ENCODE peak calls at places on chromosomes 12 and 14, in five cellular contexts. R is WTC11, P is GM12878, Z is H1, A is K562. I is an unnamed sample.

GRCh38 chr12:91622981-91623380 is 440.4 kb upstream of the DCN start:
- DNase-seq in A (no peak), P (no peak), Z (no peak), R (no peak), I (no peak)

GRCh38 chr12:104258476-104259067 is 43.0 kb downstream of the TXNRD1 start:
- DNase-seq in Z (no peak), A (no peak), P (no peak), R (no peak), I (no peak)

GRCh38 chr12:112214064-112214463 is 88.7 kb downstream of the TRAFD1 start:
- DNase-seq in R (no peak), P (no peak), Z (no peak), A (no peak), I (no peak)

GRCh38 chr12:83971781-83972180 is 940.8 kb downstream of the SLC6A15 start:
- DNase-seq in R (no peak), Z (no peak), P (no peak), A (no peak), I (no peak)

GRCh38 chr14:96573473-96574100 is 71.4 kb downstream of the PAPOLA start:
- DNase-seq in R (no peak), P (no peak), A (no peak), Z (no peak), I (no peak)

GRCh38 chr14:102516531-102517411 is 7.2 kb upstream of the ANKRD9 start:
- DNase-seq in P (no peak), R (peak), Z (no peak), A (peak), I (peak)

GRCh38 chr14:66483322-66483721 is 2.8 kb upstream of the CCDC196 start:
- DNase-seq in R (no peak), A (no peak), Z (no peak), P (no peak), I (no peak)

GRCh38 chr14:100160534-100160916 is 1.1 kb upstream of the DEGS2 start:
- DNase-seq in P (no peak), A (no peak), R (no peak), Z (no peak), I (no peak)

GRCh38 chr12:100661300-100661951 is 87.9 kb downstream of the GAS2L3 start:
- DNase-seq in A (no peak), R (no peak), P (no peak), Z (no peak), I (no peak)

GRCh38 chr12:18281941-18282340 is 20.6 kb downstream of the PIK3C2G start:
- DNase-seq in R (no peak), P (no peak), Z (no peak), A (no peak), I (no peak)

GRCh38 chr14:85425507-85425906 is 104.4 kb upstream of the FLRT2 start:
- DNase-seq in R (no peak), P (no peak), Z (no peak), A (no peak), I (no peak)

GRCh38 chr14:26200675-26201074 is 397.2 kb downstream of the NOVA1 start:
- DNase-seq in R (no peak), Z (no peak), P (no peak), A (no peak), I (no peak)

GRCh38 chr12:49882248-49882850 is 21.4 kb downstream of the FAIM2 start:
- DNase-seq in Z (no peak), P (no peak), A (no peak), R (no peak), I (no peak)

GRCh38 chr14:64760146-64760755 is 56.0 kb downstream of the PLEKHG3 start:
- DNase-seq in Z (no peak), P (no peak), R (peak), A (peak), I (peak)

GRCh38 chr12:49674318-49674985 is 32.8 kb downstream of the FMNL3 start:
- DNase-seq in P (no peak), R (no peak), Z (no peak), A (no peak), I (no peak)

GRCh38 chr14:74519316-74520074 is 25.9 kb downstream of the ISCA2 start:
- DNase-seq in Z (no peak), R (no peak), P (no peak), A (no peak), I (no peak)

GRCh38 chr12:25332143-25332542 is 81.4 kb upstream of the KRAS start:
- DNase-seq in R (no peak), P (no peak), A (no peak), Z (no peak), I (no peak)

GRCh38 chr14:103518416-103519042 is 4.1 kb downstream of the CKB start:
- DNase-seq in A (peak), P (no peak), R (peak), Z (no peak), I (peak)

GRCh38 chr12:106090586-106091411 is 48.0 kb downstream of the NUAK1 start:
- DNase-seq in P (no peak), Z (no peak), R (no peak), A (no peak), I (no peak)

GRCh38 chr12:4856556-4856955 is 53.1 kb upstream of the KCNA1 start:
- DNase-seq in Z (no peak), R (no peak), A (no peak), P (no peak), I (no peak)

GRCh38 chr12:109625131-109625559 is 51.6 kb downstream of the MVK start:
- DNase-seq in A (peak), Z (no peak), P (no peak), R (no peak), I (no peak)

GRCh38 chr12:126033746-126034145 is 968.5 kb downstream of the AACS start:
- DNase-seq in P (no peak), R (no peak), Z (no peak), A (no peak), I (peak)

GRCh38 chr12:89183985-89184435 is 168.3 kb downstream of the DUSP6 start:
- DNase-seq in A (no peak), Z (no peak), R (no peak), P (no peak), I (no peak)

GRCh38 chr12:34397591-34398365 is 375.5 kb downstream of the ALG10 start:
- DNase-seq in P (no peak), Z (no peak), R (no peak), A (peak), I (no peak)

GRCh38 chr14:68823434-68824206 is 30.8 kb upstream of the ZFP36L1 start:
- DNase-seq in A (no peak), R (no peak), P (no peak), Z (no peak), I (peak)

GRCh38 chr12:122032570-122032969 is 10.9 kb downstream of the BCL7A start:
- DNase-seq in Z (no peak), P (no peak), A (no peak), R (no peak), I (no peak)

GRCh38 chr12:99393763-99394162 is 253.8 kb upstream of the GARIN6 start:
- DNase-seq in P (no peak), Z (no peak), A (no peak), R (no peak), I (no peak)

GRCh38 chr14:60722836-60723217 is 1.3 kb downstream of the SIX4 start:
- DNase-seq in P (no peak), A (peak), R (peak), Z (no peak), I (no peak)

GRCh38 chr12:47781479-47782371 is 8.7 kb downstream of the SLC48A1 start:
- DNase-seq in P (no peak), R (no peak), Z (no peak), A (no peak), I (no peak)

GRCh38 chr14:35495278-35495677 is 38.7 kb upstream of the INSM2 start:
- DNase-seq in A (no peak), R (no peak), P (no peak), Z (no peak), I (no peak)

GRCh38 chr14:90698379-90698869 is 117.8 kb downstream of the TTC7B start:
- DNase-seq in P (no peak), R (no peak), Z (no peak), A (no peak), I (no peak)

DNA sequence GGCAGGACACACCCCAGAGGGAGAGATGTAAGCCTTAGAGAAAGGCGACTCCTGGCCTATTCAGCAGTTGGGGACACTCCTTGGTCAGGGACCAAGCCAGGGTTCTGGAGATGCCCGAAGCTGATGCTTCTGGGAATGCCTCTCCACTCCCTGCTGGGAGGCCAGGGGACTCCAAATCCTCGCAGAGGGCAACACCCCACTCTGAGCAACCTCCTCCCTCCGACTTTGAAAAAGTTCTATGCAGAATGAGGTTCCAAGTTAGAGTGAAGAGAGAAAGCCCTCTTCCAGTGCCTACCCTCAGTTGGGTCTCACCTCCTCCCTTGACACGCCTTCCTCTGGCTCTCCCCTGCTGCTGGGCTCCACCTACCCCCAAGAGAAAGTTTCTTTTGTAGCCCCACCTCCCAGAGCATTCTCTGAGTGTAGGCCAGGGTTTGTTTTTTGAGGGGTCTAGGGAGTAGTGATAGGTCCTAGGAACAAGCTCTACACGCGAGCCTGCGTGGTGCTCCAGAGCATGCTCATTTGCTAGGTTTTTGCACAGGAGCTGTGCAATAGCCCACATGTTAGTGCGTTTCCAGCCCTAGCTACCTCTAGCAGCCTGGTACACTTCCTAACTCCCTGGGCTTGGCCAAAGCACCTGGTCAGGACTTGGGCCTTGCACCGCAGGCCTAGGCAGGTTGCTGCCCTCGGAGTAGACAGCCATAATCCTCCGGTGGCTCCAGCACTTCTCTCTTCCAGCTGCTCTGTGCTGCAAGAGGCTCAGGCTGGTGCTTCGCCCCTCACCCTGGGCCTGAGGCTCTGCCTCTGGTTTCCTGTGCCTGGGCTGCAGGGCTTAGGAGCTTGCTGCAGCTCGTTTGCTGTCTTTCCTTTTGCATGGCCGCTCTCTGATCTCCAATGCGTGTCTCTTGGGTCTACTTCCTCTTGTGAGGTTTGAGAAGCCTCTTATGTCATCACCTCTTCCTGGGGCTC is 590 bp upstream of the CEBPE start:
- DNase-seq in Z (no peak), P (no peak), R (no peak), A (no peak), I (no peak)
- TF ChIP-seq ATF3 in Z (no peak), P (no peak), R (no peak), A (no peak), I (no peak)

GRCh38 chr12:80936642-80937390 is 918 bp downstream of the LIN7A start:
- DNase-seq in R (peak), A (no peak), P (no peak), Z (peak), I (peak)
- TF ChIP-seq CREB1 in R (no peak), A (no peak), P (no peak), Z (no peak), I (no peak)

GRCh38 chr14:101288436-101289229 is 272.7 kb upstream of the DIO3 start:
- DNase-seq in A (no peak), Z (no peak), R (no peak), P (no peak), I (peak)
- TF ChIP-seq MAX in A (no peak), Z (no peak), R (no peak), P (no peak), I (no peak)

GRCh38 chr14:22819191-22819988 is 4.2 kb upstream of the SLC7A7 start:
- DNase-seq in A (no peak), Z (no peak), P (no peak), R (peak), I (peak)
- TF ChIP-seq ATF3 in A (no peak), Z (no peak), P (no peak), R (no peak), I (no peak)

GRCh38 chr14:29310757-29311156 is 544.2 kb downstream of the FOXG1 start:
- DNase-seq in P (no peak), Z (no peak), R (no peak), A (no peak), I (no peak)
- TF ChIP-seq CREB1 in P (no peak), Z (no peak), R (no peak), A (no peak), I (no peak)

DNA sequence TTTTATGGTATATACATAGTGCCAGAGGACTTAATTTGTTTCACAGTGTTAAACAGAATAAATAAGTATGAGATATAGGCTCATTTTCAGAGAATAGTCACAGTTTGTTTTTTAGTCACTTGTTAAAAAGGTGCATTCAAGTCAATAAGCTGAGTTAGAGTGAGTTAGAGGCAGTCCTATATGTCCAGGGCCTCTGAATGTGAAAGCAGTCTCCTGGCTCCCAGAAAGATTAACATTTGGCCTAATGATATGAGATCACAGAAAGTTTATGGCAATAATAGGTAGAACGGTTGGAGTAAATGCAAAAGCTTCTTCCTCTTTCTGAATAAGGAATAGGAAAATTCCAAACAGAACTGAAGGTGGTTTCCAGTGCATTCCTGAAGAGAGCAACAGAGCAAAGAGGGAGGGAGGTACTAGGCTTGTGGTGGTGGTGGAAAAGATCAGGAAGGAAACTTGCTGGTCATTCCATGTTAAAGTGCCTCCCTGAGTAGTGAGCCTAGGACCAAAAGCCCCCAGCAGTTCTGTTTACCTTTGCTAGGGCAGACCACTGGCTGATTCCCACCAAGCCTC is 54.4 kb downstream of the SLC38A4 start:
- DNase-seq in Z (no peak), R (no peak), A (no peak), P (no peak), I (no peak)
- TF ChIP-seq MAX in Z (no peak), R (no peak), A (no peak), P (no peak), I (no peak)

DNA sequence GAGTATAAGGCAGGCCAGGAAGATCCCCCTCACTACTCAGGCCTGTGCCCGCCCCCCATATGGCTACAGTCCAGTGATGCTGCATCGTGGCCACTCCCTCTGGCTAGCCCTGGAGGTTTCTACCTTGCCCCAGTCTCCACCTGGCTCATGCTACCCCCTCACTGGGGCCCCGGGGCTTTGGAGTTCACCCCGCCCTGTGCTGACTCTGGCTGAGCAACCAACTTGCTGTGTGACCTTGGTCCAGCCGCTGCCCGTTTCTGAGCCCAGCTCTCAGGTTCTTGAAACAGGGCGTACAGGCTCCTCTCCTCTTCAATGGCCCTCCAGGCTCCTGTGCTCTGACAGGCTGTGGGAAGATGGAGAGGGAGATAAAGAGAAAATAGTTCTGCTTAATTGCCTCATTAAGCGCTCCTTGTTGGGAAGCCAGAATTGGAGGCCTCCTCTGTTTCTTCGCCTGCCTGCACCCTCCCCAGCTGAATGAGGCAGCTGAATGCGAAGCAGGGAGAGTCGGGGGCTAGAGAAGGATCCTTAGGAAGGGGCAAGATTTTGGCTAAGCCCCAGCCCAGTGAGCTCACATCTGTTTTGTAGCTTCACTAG is 138.2 kb upstream of the NCOR2 start:
- DNase-seq in Z (no peak), P (no peak), A (no peak), R (no peak), I (no peak)
- TF ChIP-seq ATF3 in Z (no peak), P (no peak), A (no peak), R (no peak), I (no peak)

GRCh38 chr14:81066672-81067071 is 111.3 kb downstream of the TSHR start:
- DNase-seq in P (no peak), Z (no peak), A (no peak), R (no peak), I (no peak)
- TF ChIP-seq CREB1 in P (no peak), Z (no peak), A (no peak), R (no peak), I (no peak)

GRCh38 chr12:132352896-132353800 is 23.8 kb upstream of the GALNT9 start:
- DNase-seq in R (no peak), A (no peak), Z (no peak), P (no peak), I (no peak)

GRCh38 chr12:132349501-132350131 is 20.2 kb upstream of the GALNT9 start:
- DNase-seq in Z (no peak), P (no peak), A (no peak), R (no peak), I (no peak)

GRCh38 chr12:132353811-132354210 is 24.4 kb upstream of the GALNT9 start:
- DNase-seq in A (no peak), P (no peak), R (no peak), Z (no peak), I (no peak)

GRCh38 chr12:132354211-132354981 is 25.0 kb upstream of the GALNT9 start:
- DNase-seq in Z (no peak), A (no peak), P (no peak), R (no peak), I (no peak)

DNA sequence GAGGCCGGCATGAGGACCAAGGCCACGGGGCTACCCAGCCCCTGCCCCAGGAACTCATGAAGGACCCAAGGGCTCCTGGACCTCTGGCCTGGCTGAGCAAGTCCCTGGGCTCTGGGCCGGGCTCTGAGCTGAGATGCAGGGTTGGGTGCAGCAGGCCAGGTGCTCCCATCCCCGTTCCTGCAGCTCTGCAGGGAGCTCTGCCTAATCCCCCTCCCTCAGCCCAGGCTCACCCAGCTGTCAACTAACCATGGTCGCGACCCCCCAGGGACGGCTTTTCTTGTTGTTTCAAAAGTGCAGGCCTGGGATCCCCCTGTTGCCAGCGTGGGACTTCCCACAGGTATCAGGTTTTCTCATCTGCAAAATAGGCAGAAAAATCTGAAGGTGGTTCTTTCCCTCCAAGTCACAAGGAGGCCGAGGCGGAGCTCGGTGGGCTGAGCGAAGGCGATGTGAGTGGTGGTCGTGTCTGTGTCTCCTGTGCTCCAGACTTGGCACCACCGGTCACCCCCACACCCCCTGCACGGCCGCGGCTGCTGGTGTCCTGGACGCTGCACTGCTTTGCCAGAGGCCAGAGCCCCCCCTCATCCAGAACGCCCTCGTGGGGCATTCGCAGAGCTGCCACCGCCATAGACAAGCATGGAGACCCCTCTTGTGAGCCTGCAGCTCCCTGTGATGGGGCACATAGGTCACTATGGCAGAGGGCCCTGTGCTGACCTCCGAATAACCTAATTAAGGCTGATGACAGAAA is 22.5 kb upstream of the GALNT9 start:
- DNase-seq in R (no peak), Z (no peak), P (no peak), A (no peak), I (no peak)
- TF ChIP-seq MAX in R (no peak), Z (no peak), P (no peak), A (no peak), I (no peak)

GRCh38 chr14:28652782-28653181 is 113.8 kb upstream of the FOXG1 start:
- DNase-seq in A (no peak), P (no peak), R (no peak), Z (no peak), I (no peak)
- TF ChIP-seq ATF3 in A (no peak), P (no peak), R (no peak), Z (no peak), I (no peak)

I was measured in HepG2.